ENCODE peak calls at places on chromosomes 13 and 19, in four cellular contexts. U, Z, I and O are unnamed samples.

GRCh38 chr19:29622191-29623070 is 16.3 kb downstream of the POP4 start:
- DNase-seq in U (no peak), Z (no peak), I (no peak), O (no peak)

GRCh38 chr19:18332917-18333530 is 7.4 kb upstream of the PGPEP1 start:
- DNase-seq in U (no peak), Z (no peak), I (no peak), O (no peak)

GRCh38 chr19:18526316-18526715 is 4.4 kb upstream of the ELL start:
- DNase-seq in U (no peak), Z (no peak), I (no peak), O (no peak)

GRCh38 chr13:28257305-28257704 is 119.0 kb downstream of the PAN3 start:
- DNase-seq in U (no peak), Z (no peak), I (no peak), O (no peak)

GRCh38 chr13:75326173-75327131 is 155.5 kb downstream of the TBC1D4 start:
- DNase-seq in U (peak; percentile 31), Z (no peak), I (no peak), O (no peak)

GRCh38 chr19:58328999-58329398 is 2.2 kb downstream of the ZSCAN22 start:
- DNase-seq in U (no peak), Z (no peak), I (no peak), O (no peak)

GRCh38 chr13:23292596-23292995 is 111.8 kb downstream of the SGCG start:
- DNase-seq in U (no peak), Z (no peak), I (no peak), O (no peak)

GRCh38 chr13:113158946-113159345 is 498 bp downstream of the PROZ start:
- DNase-seq in U (no peak), Z (no peak), I (no peak), O (no peak)

GRCh38 chr19:54439174-54439851 is 9.7 kb upstream of the LENG8 start:
- DNase-seq in U (peak; percentile 50), Z (peak; percentile 51), I (no peak), O (peak; percentile 30)

GRCh38 chr13:109900723-109901122 is 114.3 kb upstream of the IRS2 start:
- DNase-seq in U (no peak), Z (no peak), I (no peak), O (no peak)

GRCh38 chr13:44142911-44143665 is 230.5 kb upstream of the SERP2 start:
- DNase-seq in U (no peak), Z (no peak), I (no peak), O (no peak)

GRCh38 chr13:38752726-38753125 is 65.8 kb downstream of the FREM2 start:
- DNase-seq in U (no peak), Z (no peak), I (no peak), O (no peak)

GRCh38 chr19:2043269-2043641 is 7.8 kb downstream of the MKNK2 start:
- DNase-seq in U (no peak), Z (peak; percentile 53), I (no peak), O (no peak)

GRCh38 chr19:58311345-58311744 is 6.2 kb downstream of the ERVK3-1 start:
- DNase-seq in U (no peak), Z (no peak), I (no peak), O (no peak)

GRCh38 chr19:51327066-51327985 is 14.6 kb downstream of the VSIG10L start:
- DNase-seq in U (peak; percentile 49), Z (peak; percentile 74), I (no peak), O (no peak)

GRCh38 chr13:60611523-60611922 is 214.5 kb downstream of the TDRD3 start:
- DNase-seq in U (no peak), Z (no peak), I (no peak), O (no peak)

GRCh38 chr19:48501446-48501960 is 10.1 kb downstream of the LMTK3 start:
- DNase-seq in U (peak; percentile 65), Z (peak; percentile 53), I (no peak), O (no peak)

GRCh38 chr13:24706886-24707585 is 26.8 kb downstream of the ATP12A start:
- DNase-seq in U (no peak), Z (no peak), I (no peak), O (no peak)

GRCh38 chr13:66415444-66415843 is 814.7 kb downstream of the PCDH9 start:
- DNase-seq in U (no peak), Z (no peak), I (no peak), O (no peak)

GRCh38 chr19:45577111-45577905 is 7.3 kb downstream of the OPA3 start:
- DNase-seq in U (peak; percentile 80), Z (no peak), I (no peak), O (no peak)

GRCh38 chr13:110282316-110282841 is 24.6 kb downstream of the COL4A1 start:
- DNase-seq in U (no peak), Z (no peak), I (no peak), O (no peak)

GRCh38 chr19:29467824-29468401 is 57.9 kb upstream of the VSTM2B start:
- DNase-seq in U (no peak), Z (no peak), I (no peak), O (no peak)

GRCh38 chr13:99935772-99936171 is 35.8 kb downstream of the ZIC5 start:
- DNase-seq in U (no peak), Z (no peak), I (no peak), O (no peak)
- H3K27me3 ChIP-seq in U (peaks cover 9% of the 10 kb centered on the region), Z (no peaks in the 10 kb centered on the region), I (no peaks in the 10 kb centered on the region), O (no peaks in the 10 kb centered on the region)

DNA sequence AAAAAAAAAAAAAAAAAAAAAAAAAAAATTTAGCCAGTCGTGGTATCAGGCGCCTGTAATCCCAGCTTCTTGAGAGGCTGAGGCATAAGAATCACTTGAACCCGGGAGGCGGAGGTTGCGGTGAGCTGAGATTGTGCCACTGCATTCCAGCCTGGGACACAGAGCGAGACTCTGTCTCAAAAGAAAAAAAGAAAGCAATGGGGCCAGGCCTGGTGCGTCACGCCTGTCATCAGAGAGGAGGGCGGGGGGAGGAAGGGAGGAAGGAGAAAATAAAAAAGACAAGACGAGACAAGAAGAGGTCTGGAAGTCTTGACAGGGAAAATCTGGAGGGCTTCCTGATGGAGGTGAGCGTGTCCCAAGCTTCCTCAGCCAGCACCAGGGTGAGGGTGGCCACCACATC is 54.9 kb upstream of the PTPRS start:
- DNase-seq in U (peak; percentile 14), Z (no peak), I (no peak), O (no peak)
- H3K27me3 ChIP-seq in U (peaks cover 50% of the 10 kb centered on the region), Z (peaks cover 2% of the 10 kb centered on the region), I (no peaks in the 10 kb centered on the region), O (peaks cover 67% of the 10 kb centered on the region)

GRCh38 chr19:14371321-14371821 is 9.9 kb upstream of the ADGRE5 start:
- DNase-seq in U (no peak), Z (no peak), I (no peak), O (no peak)
- H3K27me3 ChIP-seq in U (no peaks in the 10 kb centered on the region), Z (no peaks in the 10 kb centered on the region), I (no peaks in the 10 kb centered on the region), O (no peaks in the 10 kb centered on the region)

GRCh38 chr19:6969490-6969889 is 51.7 kb downstream of the MBD3L2B start:
- DNase-seq in U (no peak), Z (no peak), I (no peak), O (no peak)
- H3K27me3 ChIP-seq in U (no peaks in the 10 kb centered on the region), Z (no peaks in the 10 kb centered on the region), I (no peaks in the 10 kb centered on the region), O (no peaks in the 10 kb centered on the region)